ENCODE peak calls at places on chromosome 7, in nine cellular contexts. X, C, I, B, O, P, R, F and G are unnamed samples.

GRCh38 chr7:92432299-92432946 is 14.9 kb upstream of the GATAD1 start:
- DNase-seq in X (no peak), C (no peak), I (no peak), B (no peak), O (no peak), P (no peak), R (no peak), F (no peak), G (no peak)

GRCh38 chr7:76430836-76431235 is 6.1 kb downstream of the ZP3 start:
- DNase-seq in X (no peak), C (no peak), I (no peak), B (no peak), O (no peak), P (no peak), R (no peak), F (no peak), G (no peak)

GRCh38 chr7:129110575-129111376 is 33.7 kb upstream of the TSPAN33 start:
- DNase-seq in X (no peak), C (peak), I (no peak), B (no peak), O (no peak), P (no peak), R (no peak), F (no peak), G (no peak)

GRCh38 chr7:46205478-46205877 is 284.4 kb upstream of the IGFBP3 start:
- DNase-seq in X (no peak), C (no peak), I (no peak), B (no peak), O (no peak), P (no peak), R (no peak), F (no peak), G (no peak)

GRCh38 chr7:147279951-147280350 is 1163.3 kb downstream of the CNTNAP2 start:
- DNase-seq in X (no peak), C (no peak), I (no peak), B (no peak), O (no peak), P (peak), R (no peak), F (no peak), G (no peak)

GRCh38 chr7:78063758-78064157 is 265.2 kb downstream of the PHTF2 start:
- DNase-seq in X (no peak), C (no peak), I (no peak), B (no peak), O (no peak), P (no peak), R (no peak), F (no peak), G (no peak)

GRCh38 chr7:7701513-7701912 is 16.9 kb downstream of the RPA3 start:
- DNase-seq in X (no peak), C (no peak), I (no peak), B (no peak), O (no peak), P (no peak), R (no peak), F (no peak), G (no peak)

GRCh38 chr7:92810242-92810611 is 26.1 kb downstream of the CDK6 start:
- DNase-seq in X (no peak), C (no peak), I (no peak), B (no peak), O (no peak), P (no peak), R (no peak), F (no peak), G (no peak)

GRCh38 chr7:123929107-123929506 is 4.1 kb downstream of the SPAM1 start:
- DNase-seq in X (no peak), C (no peak), I (no peak), B (no peak), O (no peak), P (no peak), R (no peak), F (no peak), G (no peak)

GRCh38 chr7:146084086-146084485 is 32.5 kb upstream of the CNTNAP2 start:
- DNase-seq in X (no peak), C (no peak), I (no peak), B (no peak), O (no peak), P (no peak), R (no peak), F (no peak), G (no peak)

GRCh38 chr7:78039791-78040776 is 241.5 kb downstream of the PHTF2 start:
- DNase-seq in X (no peak), C (no peak), I (no peak), B (no peak), O (no peak), P (no peak), R (no peak), F (peak), G (no peak)

GRCh38 chr7:8881916-8882315 is 448.5 kb downstream of the NXPH1 start:
- DNase-seq in X (no peak), C (no peak), I (no peak), B (no peak), O (no peak), P (no peak), R (no peak), F (no peak), G (no peak)

GRCh38 chr7:100475549-100475948 is 3.5 kb downstream of the TSC22D4 start:
- DNase-seq in X (no peak), C (peak), I (no peak), B (no peak), O (peak), P (no peak), R (no peak), F (no peak), G (no peak)

GRCh38 chr7:45236666-45237065 is 79.1 kb downstream of the RAMP3 start:
- DNase-seq in X (no peak), C (no peak), I (peak), B (no peak), O (no peak), P (no peak), R (no peak), F (peak), G (no peak)

GRCh38 chr7:157139142-157140117 is 704 bp downstream of the UBE3C start:
- DNase-seq in X (peak), C (peak), I (peak), B (no peak), O (peak), P (no peak), R (no peak), F (peak), G (peak)

GRCh38 chr7:109637428-109637827 is 1067.8 kb downstream of the DNAJB9 start:
- DNase-seq in X (no peak), C (no peak), I (no peak), B (no peak), O (no peak), P (no peak), R (no peak), F (no peak), G (no peak)

GRCh38 chr7:1247527-1248041 is 14.9 kb downstream of the UNCX start:
- DNase-seq in X (no peak), C (no peak), I (no peak), B (no peak), O (peak), P (no peak), R (no peak), F (no peak), G (no peak)

GRCh38 chr7:82530361-82530760 is 86.8 kb upstream of the CACNA2D1 start:
- DNase-seq in X (no peak), C (no peak), I (no peak), B (no peak), O (no peak), P (no peak), R (no peak), F (no peak), G (no peak)
- TF ChIP-seq CTCF in X (no peak), C (no peak), I (no peak), B (no peak), O (no peak), P (no peak), R (no peak), F (no peak), G (no peak)

DNA sequence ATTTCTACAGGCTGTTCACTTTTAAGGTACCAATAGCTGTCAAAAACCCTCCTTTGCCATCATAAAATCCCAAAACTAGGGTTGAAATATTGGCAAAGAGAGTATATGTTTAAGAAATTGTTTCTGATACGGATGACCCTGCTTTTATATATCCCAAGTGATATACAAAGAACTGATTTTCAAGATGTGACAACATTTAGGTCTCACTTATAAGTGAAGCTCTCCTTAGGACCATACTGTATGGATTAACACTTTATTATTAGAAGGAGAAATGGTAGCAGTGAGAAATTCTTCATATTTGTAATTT is 11.0 kb upstream of the CRPPA start:
- DNase-seq in X (no peak), C (no peak), I (no peak), B (no peak), O (no peak), P (no peak), R (no peak), F (no peak), G (no peak)
- TF ChIP-seq CTCF in X (no peak), C (no peak), I (no peak), B (no peak), O (no peak), P (peak), R (no peak), F (no peak), G (no peak)

DNA sequence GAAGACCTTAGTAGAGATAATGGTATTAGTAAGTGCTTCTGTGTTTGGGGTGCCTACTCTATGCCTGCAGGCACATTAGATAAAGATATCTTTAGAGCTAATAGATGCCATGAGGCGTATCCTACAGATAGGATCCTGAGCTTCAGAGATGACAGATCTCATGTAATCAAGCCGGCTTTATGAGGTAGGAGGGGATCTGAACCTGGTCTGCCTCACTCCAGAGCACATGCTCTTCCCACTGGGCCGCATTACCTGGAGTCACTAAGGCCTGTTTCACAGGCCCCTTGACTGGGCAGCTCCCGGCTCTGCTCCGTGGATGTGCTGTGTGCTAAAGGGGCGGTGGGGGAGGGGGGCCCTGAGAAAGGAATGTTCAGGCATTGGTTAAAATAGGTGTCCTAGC is 458.1 kb upstream of the GALNT17 start:
- DNase-seq in X (no peak), C (peak), I (no peak), B (no peak), O (no peak), P (no peak), R (no peak), F (no peak), G (no peak)
- TF ChIP-seq CTCF in X (no peak), C (no peak), I (no peak), B (no peak), O (no peak), P (no peak), R (no peak), F (no peak), G (no peak)

DNA sequence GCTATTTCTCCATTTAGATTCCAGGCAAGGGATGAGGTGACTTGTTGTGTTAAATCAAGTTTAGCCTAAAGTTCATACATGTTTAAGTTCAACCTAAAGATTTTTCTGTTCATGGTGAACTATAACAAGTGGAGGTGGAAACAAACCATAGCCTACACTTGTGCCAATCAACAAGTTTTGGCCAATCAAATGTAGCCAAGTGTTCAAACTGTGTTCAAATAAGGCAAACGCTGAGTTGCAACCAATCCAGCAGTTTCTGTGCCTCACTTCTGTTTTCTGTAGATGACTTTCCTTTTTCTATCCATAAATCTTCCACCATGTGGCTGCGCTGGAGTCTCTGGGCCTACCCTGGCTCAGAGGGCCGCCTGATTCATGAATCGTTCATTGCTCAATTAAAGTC is 4.5 kb upstream of the VOPP1 start:
- DNase-seq in X (no peak), C (no peak), I (no peak), B (no peak), O (no peak), P (no peak), R (no peak), F (no peak), G (no peak)
- TF ChIP-seq CTCF in X (no peak), C (no peak), I (no peak), B (no peak), O (no peak), P (no peak), R (no peak), F (no peak), G (no peak)